ENCODE peak calls at places on chromosomes 2 and 18, in ten cellular contexts. U is small intestine; C is cardiac muscle cell; M is CD8-positive, alpha-beta memory T cell; A is Peyer's patch; K is CD8-positive, alpha-beta T cell; N is GM23338; J is left ventricle myocardium inferior; W is lower lobe of right lung; F is fibroblast of lung. E is an unnamed sample. For H3K27me3 and H3K4me1, the result is how much of the 10 kb centered on the place peaks cover.

GRCh38 chr2:162091325-162092007 is 17.5 kb upstream of the DPP4 start:
- DNase-seq in U (peak), C (no peak), M (no peak), A (no peak), K (no peak), N (peak), J (no peak), W (no peak), F (no peak), E (no peak)

GRCh38 chr2:224126001-224126400 is 86.9 kb upstream of the SERPINE2 start:
- DNase-seq in U (no peak), C (no peak), M (no peak), A (no peak), K (no peak), N (peak), J (peak), W (no peak), F (no peak), E (no peak)

GRCh38 chr2:23757686-23758433 is 169.1 kb downstream of the ATAD2B start:
- DNase-seq in U (peak), C (no peak), M (no peak), A (no peak), K (no peak), N (no peak), J (no peak), W (no peak), F (peak), E (no peak)

GRCh38 chr2:150486539-150487484 is 655 bp downstream of the RND3 start:
- DNase-seq in U (peak), C (peak), M (no peak), A (no peak), K (no peak), N (peak), J (no peak), W (no peak), F (peak), E (peak)

GRCh38 chr2:19158899-19159298 is 199.5 kb downstream of the OSR1 start:
- DNase-seq in U (no peak), C (no peak), M (no peak), A (no peak), K (no peak), N (no peak), J (no peak), W (no peak), F (no peak), E (no peak)

GRCh38 chr2:111930875-111931274 is 32.5 kb downstream of the MERTK start:
- DNase-seq in U (no peak), C (no peak), M (no peak), A (no peak), K (no peak), N (no peak), J (no peak), W (no peak), F (peak), E (no peak)

GRCh38 chr2:120983344-120983743 is 247.7 kb downstream of the GLI2 start:
- DNase-seq in U (no peak), C (no peak), M (no peak), A (no peak), K (no peak), N (no peak), J (no peak), W (no peak), F (peak), E (no peak)

GRCh38 chr2:147463881-147464520 is 380.8 kb upstream of the ACVR2A start:
- DNase-seq in U (peak), C (no peak), M (no peak), A (no peak), K (no peak), N (no peak), J (no peak), W (no peak), F (no peak), E (no peak)

GRCh38 chr2:111986116-111986900 is 68.8 kb upstream of the TMEM87B start:
- DNase-seq in U (no peak), C (peak), M (no peak), A (no peak), K (no peak), N (peak), J (no peak), W (no peak), F (peak), E (no peak)

GRCh38 chr2:15107137-15107536 is 454.0 kb downstream of the NBAS start:
- DNase-seq in U (no peak), C (no peak), M (no peak), A (no peak), K (no peak), N (no peak), J (peak), W (no peak), F (no peak), E (no peak)

GRCh38 chr2:181698230-181698629 is 17.9 kb upstream of the NEUROD1 start:
- DNase-seq in U (no peak), C (peak), M (no peak), A (no peak), K (no peak), N (no peak), J (no peak), W (no peak), F (no peak), E (no peak)

GRCh38 chr2:208001924-208002323 is 23.4 kb downstream of the PLEKHM3 start:
- DNase-seq in U (no peak), C (no peak), M (no peak), A (no peak), K (no peak), N (no peak), J (no peak), W (no peak), F (no peak), E (no peak)

GRCh38 chr2:52340185-52340584 is 1308.3 kb upstream of the NRXN1 start:
- DNase-seq in U (no peak), C (peak), M (no peak), A (no peak), K (no peak), N (peak), J (no peak), W (no peak), F (peak), E (no peak)

DNA sequence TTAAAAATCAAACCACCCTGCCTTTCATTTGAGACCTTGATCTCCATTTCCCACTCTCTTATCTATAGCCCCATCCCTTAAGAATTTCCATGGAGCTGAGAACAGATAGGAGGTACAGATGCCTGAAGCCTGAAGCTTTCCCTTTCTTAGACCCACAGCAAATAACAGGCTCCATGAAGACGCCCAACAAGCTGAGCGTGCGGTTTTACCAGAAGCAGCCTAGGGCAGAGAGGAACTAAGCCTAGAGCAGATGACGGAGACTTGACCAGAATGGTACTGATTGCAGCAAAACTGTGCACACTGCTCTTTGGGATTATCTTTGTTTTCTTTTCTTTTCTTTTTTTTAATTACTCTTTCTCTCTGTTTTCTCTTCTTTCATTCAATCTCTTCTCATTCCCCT is 1.8 kb upstream of the ERBB4 start:
- DNase-seq in U (no peak), C (no peak), M (no peak), A (no peak), K (no peak), N (no peak), J (no peak), W (no peak), F (no peak), E (no peak)
- H3K27me3 ChIP-seq in U (under half), C (under half), M (under half), A (under half), K (under half), N (half or more), J (under half), W (under half), F (under half), E (under half)

DNA sequence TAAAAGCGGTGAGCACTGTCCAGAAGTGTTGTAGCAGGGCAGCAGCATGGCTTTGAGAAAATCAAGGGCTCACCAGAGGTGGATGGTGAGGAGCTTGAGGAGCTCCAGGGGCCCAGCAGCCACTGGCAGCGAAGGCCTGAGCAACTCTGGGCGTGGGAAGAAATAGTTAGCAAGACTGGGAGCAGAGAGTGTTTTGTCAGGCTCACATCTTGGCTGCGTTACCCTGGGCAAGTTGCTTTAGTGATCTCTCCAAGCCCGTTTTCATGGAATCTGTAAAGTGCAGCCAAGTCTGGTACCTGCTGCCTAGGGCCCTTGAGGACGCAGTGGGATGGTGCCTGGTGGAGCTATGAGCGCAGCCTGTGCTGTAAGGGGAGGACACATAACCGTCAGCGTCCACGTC is 78.3 kb downstream of the SH3BP4 start:
- DNase-seq in U (no peak), C (no peak), M (no peak), A (no peak), K (no peak), N (no peak), J (no peak), W (no peak), F (no peak), E (no peak)
- H3K4me1 ChIP-seq in U (under half), C (under half), M (under half), A (under half), K (under half), N (under half), J (under half), W (under half), F (under half), E (under half)

GRCh38 chr18:76522551-76522950 is 27.5 kb upstream of the ZNF516 start:
- DNase-seq in U (no peak), C (no peak), M (no peak), A (no peak), K (no peak), N (no peak), J (no peak), W (no peak), F (no peak), E (no peak)

GRCh38 chr18:76521367-76521766 is 26.3 kb upstream of the ZNF516 start:
- DNase-seq in U (no peak), C (peak), M (no peak), A (no peak), K (no peak), N (peak), J (no peak), W (no peak), F (no peak), E (no peak)

GRCh38 chr18:76519156-76519549 is 24.1 kb upstream of the ZNF516 start:
- DNase-seq in U (no peak), C (peak), M (no peak), A (no peak), K (no peak), N (peak), J (no peak), W (no peak), F (peak), E (no peak)

GRCh38 chr18:76524477-76524876 is 29.4 kb upstream of the ZNF516 start:
- DNase-seq in U (no peak), C (no peak), M (no peak), A (no peak), K (no peak), N (no peak), J (no peak), W (no peak), F (no peak), E (no peak)

DNA sequence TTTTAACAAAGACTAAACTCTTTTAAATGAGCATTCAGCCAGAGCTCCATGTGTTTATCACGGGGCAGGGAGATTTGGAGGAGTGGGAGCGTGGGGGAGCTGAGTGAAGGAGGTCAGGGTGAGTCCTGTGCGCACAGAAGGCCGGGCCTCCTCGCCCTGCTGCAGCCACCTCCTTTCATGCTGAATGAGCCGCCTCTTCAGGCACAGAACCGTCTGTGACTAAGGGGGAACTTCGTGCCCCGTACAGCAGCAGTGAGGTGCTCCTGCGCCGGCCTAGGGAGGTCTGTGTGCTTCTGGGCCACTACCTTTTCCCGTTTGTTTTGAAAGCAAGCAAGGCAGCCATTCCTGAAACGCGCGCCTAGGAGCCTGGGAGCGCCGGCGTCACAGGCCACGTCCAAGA is 27.1 kb upstream of the ZNF516 start:
- DNase-seq in U (no peak), C (no peak), M (no peak), A (no peak), K (no peak), N (peak), J (no peak), W (no peak), F (no peak), E (no peak)
- H3K27me3 ChIP-seq in U (under half), C (under half), M (under half), A (under half), K (under half), N (under half), J (half or more), W (under half), F (under half), E (under half)

DNA sequence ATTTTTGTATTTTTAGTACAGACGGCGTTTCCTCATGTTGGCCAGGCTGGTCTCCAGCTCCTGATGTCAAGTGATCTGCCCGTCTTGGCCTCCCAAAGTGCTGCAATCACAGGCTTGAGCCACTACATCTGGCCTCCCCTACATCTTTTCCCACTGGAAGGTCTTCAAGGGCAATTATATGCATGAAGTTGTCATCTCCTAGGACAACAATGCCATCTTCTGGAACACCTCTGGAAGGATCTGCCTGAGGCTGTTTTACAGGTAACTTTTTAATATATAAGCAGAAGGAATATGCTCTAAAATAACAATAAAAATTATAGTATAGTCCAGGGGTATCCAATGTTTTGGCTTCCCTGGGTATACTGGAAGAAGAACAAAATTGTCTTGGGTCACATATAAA is 321.4 kb downstream of the AFF3 start:
- DNase-seq in U (no peak), C (no peak), M (no peak), A (no peak), K (no peak), N (no peak), J (no peak), W (no peak), F (no peak), E (no peak)
- H3K4me1 ChIP-seq in U (under half), C (under half), M (under half), A (under half), K (under half), N (under half), J (under half), W (under half), F (under half), E (under half)

GRCh38 chr2:118241128-118241527 is 152.9 kb downstream of the INSIG2 start:
- DNase-seq in U (no peak), C (no peak), M (no peak), A (no peak), K (no peak), N (no peak), J (no peak), W (no peak), F (no peak), E (no peak)

GRCh38 chr2:118240276-118240675 is 152.0 kb downstream of the INSIG2 start:
- DNase-seq in U (no peak), C (no peak), M (no peak), A (no peak), K (no peak), N (no peak), J (no peak), W (no peak), F (no peak), E (no peak)

GRCh38 chr2:118244686-118245085 is 156.4 kb downstream of the INSIG2 start:
- DNase-seq in U (no peak), C (no peak), M (no peak), A (no peak), K (no peak), N (no peak), J (no peak), W (no peak), F (no peak), E (no peak)

GRCh38 chr2:118239284-118239683 is 151.0 kb downstream of the INSIG2 start:
- DNase-seq in U (no peak), C (no peak), M (no peak), A (no peak), K (no peak), N (no peak), J (no peak), W (no peak), F (no peak), E (no peak)

DNA sequence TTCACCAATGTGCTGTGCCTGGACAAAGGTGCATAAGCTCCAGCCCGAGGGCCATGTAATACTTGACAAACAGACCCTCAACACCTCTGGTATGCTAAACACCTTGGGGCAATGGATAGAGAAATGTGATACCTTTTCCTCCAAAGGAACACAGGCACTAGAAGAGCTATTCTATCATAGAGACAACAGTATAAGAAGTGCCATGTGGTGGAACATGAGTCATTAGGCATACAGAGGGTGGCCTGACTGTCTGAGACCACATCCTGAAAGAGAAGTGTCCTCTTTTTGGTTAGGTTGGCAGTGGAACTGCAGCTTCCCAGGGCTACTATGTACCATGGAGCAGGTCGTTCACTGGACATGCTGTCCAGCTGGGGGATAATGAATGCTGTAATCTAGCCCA is 153.9 kb downstream of the INSIG2 start:
- DNase-seq in U (no peak), C (no peak), M (no peak), A (no peak), K (no peak), N (no peak), J (no peak), W (no peak), F (no peak), E (no peak)
- H3K27me3 ChIP-seq in U (under half), C (under half), M (under half), A (under half), K (under half), N (under half), J (half or more), W (under half), F (under half), E (under half)

E was measured in stomach.